ENCODE peak calls at places on chromosomes 3 and 15, in ten cellular contexts. M is ovary, R is uterus, C is skeletal muscle cell, U is retinal pigment epithelial cell, P is transverse colon, T is cardiac muscle cell, I is Panc1, W is sigmoid colon, G is PC-3. A is an unnamed sample.

GRCh38 chr3:159280326-159280725 is 478.5 kb downstream of the MFSD1 start:
- DNase-seq in M (no peak), R (no peak), C (no peak), U (no peak), P (no peak), T (no peak), I (no peak), W (no peak), G (no peak), A (no peak)

GRCh38 chr3:101170047-101170771 is 150.2 kb downstream of the IMPG2 start:
- DNase-seq in M (no peak), R (no peak), C (no peak), U (no peak), P (no peak), T (peak), I (no peak), W (peak), G (no peak), A (no peak)

GRCh38 chr3:62559831-62560445 is 186.6 kb upstream of the FEZF2 start:
- DNase-seq in M (no peak), R (no peak), C (peak), U (no peak), P (no peak), T (peak), I (no peak), W (no peak), G (peak), A (no peak)

GRCh38 chr15:97501291-97501690 is 459.2 kb upstream of the ARRDC4 start:
- DNase-seq in M (no peak), R (no peak), C (no peak), U (no peak), P (no peak), T (no peak), I (no peak), W (no peak), G (no peak), A (no peak)

GRCh38 chr15:40091861-40092415 is 16.7 kb downstream of the BMF start:
- DNase-seq in M (no peak), R (peak), C (no peak), U (no peak), P (no peak), T (peak), I (no peak), W (no peak), G (no peak), A (no peak)

GRCh38 chr15:72554471-72555425 is 80.6 kb downstream of the ARIH1 start:
- DNase-seq in M (no peak), R (no peak), C (no peak), U (peak), P (no peak), T (peak), I (no peak), W (no peak), G (peak), A (no peak)

GRCh38 chr15:70863450-70864218 is 9.7 kb upstream of the LARP6 start:
- DNase-seq in M (no peak), R (no peak), C (peak), U (peak), P (no peak), T (peak), I (no peak), W (no peak), G (peak), A (no peak)

GRCh38 chr15:96285306-96285705 is 45.2 kb upstream of the NR2F2 start:
- DNase-seq in M (peak), R (peak), C (peak), U (no peak), P (no peak), T (peak), I (no peak), W (no peak), G (no peak), A (no peak)

GRCh38 chr3:13570391-13571194 is 21.7 kb downstream of the FBLN2 start:
- DNase-seq in M (no peak), R (no peak), C (no peak), U (no peak), P (no peak), T (no peak), I (no peak), W (no peak), G (no peak), A (no peak)

GRCh38 chr15:56640549-56640948 is 92.8 kb downstream of the ZNF280D start:
- DNase-seq in M (no peak), R (no peak), C (no peak), U (no peak), P (no peak), T (no peak), I (no peak), W (no peak), G (no peak), A (no peak)

GRCh38 chr3:71146673-71147072 is 436.9 kb downstream of the FOXP1 start:
- DNase-seq in M (no peak), R (no peak), C (no peak), U (no peak), P (no peak), T (no peak), I (no peak), W (no peak), G (no peak), A (no peak)

GRCh38 chr3:62923092-62923491 is 47.9 kb upstream of the CADPS start:
- DNase-seq in M (no peak), R (no peak), C (peak), U (no peak), P (peak), T (no peak), I (no peak), W (no peak), G (no peak), A (no peak)

GRCh38 chr3:195540031-195540430 is 3.1 kb downstream of the PPP1R2 start:
- DNase-seq in M (no peak), R (no peak), C (no peak), U (no peak), P (no peak), T (no peak), I (no peak), W (no peak), G (no peak), A (no peak)
- H3K4me3 ChIP-seq in M (no peak), R (no peak), C (no peak), U (no peak), P (no peak), T (no peak), I (no peak), W (no peak), G (no peak), A (no peak)

DNA sequence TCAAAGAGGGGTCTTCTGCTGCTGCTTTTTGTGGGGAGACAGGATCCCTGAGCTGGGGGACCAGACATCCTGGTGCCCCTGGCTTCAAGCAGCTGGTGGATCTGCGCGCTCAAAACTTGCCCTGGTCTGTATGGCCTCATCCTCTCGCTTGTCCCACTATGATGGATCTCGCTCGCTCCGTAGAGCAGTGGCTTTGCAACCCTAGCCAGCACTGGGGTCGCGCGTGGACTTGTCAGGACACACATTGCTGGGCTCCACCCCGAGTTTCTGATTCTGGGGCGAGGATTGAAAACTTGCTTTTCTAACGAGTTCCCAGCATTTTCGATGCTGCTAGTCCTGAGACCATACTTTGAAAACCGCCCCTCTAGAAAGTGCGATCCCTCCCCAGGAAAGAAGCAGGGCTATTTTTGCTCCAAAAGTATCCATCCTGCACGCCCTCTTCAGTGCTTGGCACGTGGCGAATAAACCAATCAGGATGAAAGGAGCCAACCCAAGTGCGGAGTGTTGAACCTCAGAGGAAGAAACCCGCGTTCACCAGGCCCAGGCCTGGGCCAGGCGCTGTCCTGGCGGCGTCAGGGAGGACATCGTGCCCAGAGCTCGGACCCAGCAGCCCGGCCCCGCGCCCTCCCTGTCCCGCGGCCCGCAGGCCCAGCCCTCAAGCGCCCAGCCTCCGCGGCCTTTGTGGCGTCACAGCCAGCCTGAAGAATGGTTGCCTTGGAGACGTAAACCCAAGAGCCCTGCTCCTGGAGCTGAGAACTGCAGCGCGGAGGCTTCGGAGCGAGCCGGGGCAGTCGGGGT is at the start of gene CFAP100:
- DNase-seq in M (peak), R (no peak), C (no peak), U (no peak), P (peak), T (peak), I (no peak), W (peak), G (no peak), A (no peak)
- H3K4me3 ChIP-seq in M (peak), R (no peak), C (no peak), U (peak), P (no peak), T (peak), I (no peak), W (no peak), G (no peak), A (no peak)

GRCh38 chr3:193746832-193747231 is 153.8 kb downstream of the OPA1 start:
- DNase-seq in M (no peak), R (no peak), C (no peak), U (no peak), P (no peak), T (no peak), I (no peak), W (no peak), G (no peak), A (peak)

GRCh38 chr3:193742628-193743027 is 149.6 kb downstream of the OPA1 start:
- DNase-seq in M (no peak), R (no peak), C (no peak), U (no peak), P (no peak), T (no peak), I (no peak), W (no peak), G (no peak), A (no peak)

GRCh38 chr3:193744822-193745684 is 152.0 kb downstream of the OPA1 start:
- DNase-seq in M (peak), R (no peak), C (no peak), U (no peak), P (no peak), T (peak), I (no peak), W (no peak), G (no peak), A (peak)

GRCh38 chr3:193744048-193744821 is 151.2 kb downstream of the OPA1 start:
- DNase-seq in M (no peak), R (no peak), C (no peak), U (no peak), P (no peak), T (peak), I (no peak), W (no peak), G (peak), A (no peak)

DNA sequence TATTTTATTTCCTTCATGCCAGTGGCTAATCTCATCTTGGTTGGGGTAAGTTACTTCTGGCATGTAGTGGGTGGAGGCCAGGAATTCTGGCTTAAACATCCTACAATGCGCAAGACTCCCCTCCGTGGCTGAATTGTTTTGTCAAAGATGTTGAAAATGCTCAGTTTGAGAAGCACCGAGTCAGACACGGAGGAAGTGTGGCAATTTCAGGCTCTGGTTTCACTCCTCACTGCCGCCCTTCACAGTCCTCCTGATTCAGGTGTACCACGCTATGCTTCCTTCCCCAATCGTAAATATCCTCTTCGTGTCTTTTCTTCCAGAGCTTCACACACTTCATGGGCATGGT is 150.7 kb downstream of the OPA1 start:
- DNase-seq in M (no peak), R (no peak), C (no peak), U (no peak), P (no peak), T (peak), I (no peak), W (no peak), G (no peak), A (no peak)
- H3K4me3 ChIP-seq in M (no peak), R (no peak), C (no peak), U (no peak), P (no peak), T (no peak), I (no peak), W (no peak), G (no peak), A (no peak)

GRCh38 chr3:156376199-156376598 is 178.7 kb downstream of the SSR3 start:
- DNase-seq in M (no peak), R (no peak), C (no peak), U (no peak), P (no peak), T (no peak), I (no peak), W (no peak), G (no peak), A (no peak)

GRCh38 chr3:156371683-156372082 is 183.2 kb downstream of the SSR3 start:
- DNase-seq in M (no peak), R (no peak), C (no peak), U (no peak), P (no peak), T (no peak), I (no peak), W (no peak), G (no peak), A (no peak)

GRCh38 chr3:156377266-156377665 is 177.7 kb downstream of the SSR3 start:
- DNase-seq in M (no peak), R (no peak), C (no peak), U (no peak), P (no peak), T (no peak), I (no peak), W (no peak), G (no peak), A (no peak)

GRCh38 chr3:156373654-156374053 is 181.3 kb downstream of the SSR3 start:
- DNase-seq in M (no peak), R (no peak), C (no peak), U (no peak), P (no peak), T (no peak), I (no peak), W (no peak), G (no peak), A (no peak)

DNA sequence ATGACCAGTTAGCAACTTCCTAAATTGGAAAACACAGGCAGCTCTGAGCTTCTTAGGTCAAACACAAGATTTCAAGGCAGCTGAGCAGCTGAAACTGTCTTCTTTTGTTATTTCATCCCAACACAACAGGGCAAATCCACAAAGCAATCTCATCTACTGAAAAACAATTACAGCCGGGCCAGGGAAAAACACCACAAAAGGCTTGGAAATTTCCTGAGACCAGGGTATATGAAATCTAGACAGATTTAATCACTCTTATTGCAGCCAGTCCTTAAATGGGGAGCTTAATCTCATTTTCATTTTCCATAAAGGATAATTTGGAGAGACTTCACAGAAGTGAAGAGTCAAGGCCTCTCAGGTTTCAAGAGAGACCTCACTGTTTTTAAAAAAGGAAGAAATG is 181.8 kb downstream of the SSR3 start:
- DNase-seq in M (no peak), R (no peak), C (no peak), U (no peak), P (no peak), T (no peak), I (no peak), W (no peak), G (no peak), A (no peak)
- H3K4me3 ChIP-seq in M (no peak), R (no peak), C (no peak), U (no peak), P (no peak), T (no peak), I (no peak), W (no peak), G (no peak), A (no peak)

GRCh38 chr3:46977811-46978195 is 1.3 kb upstream of the CCDC12 start:
- DNase-seq in M (no peak), R (no peak), C (no peak), U (no peak), P (no peak), T (no peak), I (no peak), W (no peak), G (no peak), A (no peak)
- H3K4me3 ChIP-seq in M (no peak), R (no peak), C (no peak), U (no peak), P (no peak), T (no peak), I (no peak), W (no peak), G (no peak), A (no peak)

GRCh38 chr15:42549782-42550392 is 1.2 kb downstream of the HAUS2 start:
- DNase-seq in M (no peak), R (no peak), C (no peak), U (no peak), P (no peak), T (peak), I (no peak), W (no peak), G (no peak), A (no peak)
- H3K4me3 ChIP-seq in M (no peak), R (peak), C (peak), U (peak), P (no peak), T (peak), I (peak), W (no peak), G (peak), A (peak)

GRCh38 chr15:99703603-99704443 is 29.4 kb downstream of the LYSMD4 start:
- DNase-seq in M (no peak), R (peak), C (peak), U (peak), P (no peak), T (peak), I (peak), W (no peak), G (peak), A (no peak)

GRCh38 chr15:99704444-99704838 is 28.8 kb downstream of the LYSMD4 start:
- DNase-seq in M (no peak), R (peak), C (peak), U (peak), P (no peak), T (peak), I (peak), W (no peak), G (peak), A (peak)

GRCh38 chr15:99707481-99708270 is 25.6 kb downstream of the LYSMD4 start:
- DNase-seq in M (no peak), R (no peak), C (no peak), U (no peak), P (no peak), T (no peak), I (no peak), W (no peak), G (peak), A (no peak)

GRCh38 chr15:99706557-99707303 is 26.5 kb downstream of the LYSMD4 start:
- DNase-seq in M (no peak), R (no peak), C (no peak), U (no peak), P (no peak), T (no peak), I (no peak), W (no peak), G (no peak), A (no peak)

DNA sequence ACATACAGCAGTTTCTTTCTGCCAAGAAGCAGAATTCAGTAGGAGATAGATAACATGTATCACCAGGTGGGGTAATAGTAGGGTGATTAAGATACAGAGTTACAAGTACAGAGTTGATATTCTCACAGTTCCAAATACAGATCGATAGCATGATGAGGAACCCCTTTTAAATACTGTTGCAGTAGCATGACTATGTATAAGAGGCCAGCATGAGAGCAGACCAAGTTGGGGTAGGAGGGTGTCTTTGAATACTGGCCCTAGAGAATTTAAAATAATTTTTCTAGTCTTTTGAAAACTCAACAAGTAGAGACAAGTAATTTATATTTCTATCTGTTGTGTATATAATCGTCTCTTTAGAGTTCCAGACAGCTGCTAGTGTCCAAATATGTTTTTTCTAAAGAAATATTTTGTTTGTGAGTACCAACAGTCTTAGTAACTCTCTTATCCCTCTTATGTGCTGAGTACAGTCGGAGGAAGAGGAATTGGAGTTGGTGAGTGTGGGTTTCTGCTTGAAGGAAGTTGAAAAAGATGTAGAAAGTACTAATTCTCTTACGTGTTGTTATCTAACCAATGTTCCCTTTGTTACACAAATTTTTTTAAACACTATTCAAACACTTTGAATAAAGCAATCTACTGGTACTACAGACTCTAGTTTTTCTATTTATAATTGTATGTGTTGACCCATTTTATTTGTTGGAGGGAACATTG is 30.2 kb downstream of the LYSMD4 start:
- DNase-seq in M (no peak), R (no peak), C (no peak), U (no peak), P (no peak), T (peak), I (no peak), W (no peak), G (no peak), A (no peak)
- H3K4me3 ChIP-seq in M (no peak), R (no peak), C (no peak), U (no peak), P (no peak), T (no peak), I (no peak), W (no peak), G (peak), A (no peak)

GRCh38 chr3:52795298-52795900 is 803 bp downstream of the ITIH3 start:
- DNase-seq in M (no peak), R (no peak), C (no peak), U (no peak), P (no peak), T (no peak), I (no peak), W (no peak), G (no peak), A (no peak)
- H3K4me3 ChIP-seq in M (no peak), R (no peak), C (no peak), U (no peak), P (no peak), T (no peak), I (no peak), W (no peak), G (no peak), A (no peak)

A was measured in BE2C.